ENCODE peak calls at places on chromosomes 3 and 15, in eight cellular contexts. H, K, O, Q, B, R, E and X are unnamed samples. For H3K4me1, the result is how much of the 10 kb centered on the place peaks cover.

GRCh38 chr15:75942464-75942863 is 38.8 kb downstream of the FBXO22 start:
- DNase-seq in H (no peak), K (no peak), O (no peak), Q (no peak), B (no peak), R (no peak), E (no peak), X (no peak)

GRCh38 chr3:66797916-66798560 is 200.1 kb upstream of the KBTBD8 start:
- DNase-seq in H (no peak), K (peak), O (peak), Q (no peak), B (peak), R (peak), E (no peak), X (no peak)

GRCh38 chr3:15333099-15333956 is 942 bp upstream of the SH3BP5 start:
- DNase-seq in H (no peak), K (no peak), O (no peak), Q (no peak), B (no peak), R (no peak), E (no peak), X (no peak)

GRCh38 chr3:4805662-4806061 is 173.6 kb upstream of the BHLHE40 start:
- DNase-seq in H (peak), K (no peak), O (no peak), Q (no peak), B (no peak), R (no peak), E (no peak), X (no peak)

GRCh38 chr3:145727416-145727930 is 433.5 kb downstream of the PLOD2 start:
- DNase-seq in H (no peak), K (no peak), O (no peak), Q (no peak), B (no peak), R (no peak), E (no peak), X (no peak)

GRCh38 chr3:142940472-142940871 is 23.0 kb downstream of the PAQR9 start:
- DNase-seq in H (no peak), K (no peak), O (no peak), Q (no peak), B (no peak), R (no peak), E (no peak), X (no peak)

GRCh38 chr3:43872901-43873300 is 182.2 kb downstream of the ABHD5 start:
- DNase-seq in H (no peak), K (no peak), O (peak), Q (no peak), B (peak), R (no peak), E (no peak), X (no peak)

GRCh38 chr3:127799476-127800222 is 22.7 kb downstream of the MGLL start:
- DNase-seq in H (no peak), K (no peak), O (no peak), Q (no peak), B (peak), R (peak), E (no peak), X (no peak)

GRCh38 chr15:47331796-47332480 is 385.4 kb upstream of the SEMA6D start:
- DNase-seq in H (no peak), K (no peak), O (peak), Q (no peak), B (peak), R (no peak), E (no peak), X (no peak)

GRCh38 chr15:76566276-76566675 is 229.7 kb downstream of the ISL2 start:
- DNase-seq in H (no peak), K (no peak), O (peak), Q (no peak), B (peak), R (no peak), E (no peak), X (no peak)

GRCh38 chr3:15206662-15207576 is 873 bp downstream of the CAPN7 start:
- DNase-seq in H (peak), K (peak), O (peak), Q (peak), B (peak), R (peak), E (peak), X (peak)

GRCh38 chr3:153591566-153592221 is 429.7 kb downstream of the RAP2B start:
- DNase-seq in H (no peak), K (no peak), O (peak), Q (no peak), B (no peak), R (no peak), E (no peak), X (no peak)

GRCh38 chr3:71133874-71134273 is 449.7 kb downstream of the FOXP1 start:
- DNase-seq in H (no peak), K (no peak), O (no peak), Q (no peak), B (no peak), R (no peak), E (no peak), X (no peak)
- H3K4me1 ChIP-seq in H (half or more), K (under half), O (under half), Q (half or more), B (under half), R (half or more), E (under half), X (half or more)

GRCh38 chr3:10504161-10505049 is 981 bp downstream of the ATP2B2 start:
- DNase-seq in H (no peak), K (no peak), O (no peak), Q (no peak), B (no peak), R (peak), E (no peak), X (no peak)
- H3K4me3 ChIP-seq in H (no peak), K (no peak), O (peak), Q (no peak), B (no peak), R (no peak), E (no peak), X (no peak)

GRCh38 chr15:31433101-31433500 is 106.5 kb downstream of the KLF13 start:
- DNase-seq in H (no peak), K (no peak), O (no peak), Q (no peak), B (no peak), R (no peak), E (no peak), X (no peak)
- H3K27ac ChIP-seq in H (no peak), K (no peak), O (no peak), Q (no peak), B (no peak), R (no peak), E (no peak), X (no peak)

GRCh38 chr3:16377196-16377595 is 112.2 kb downstream of the OXNAD1 start:
- DNase-seq in H (peak), K (no peak), O (no peak), Q (peak), B (no peak), R (no peak), E (no peak), X (peak)
- H3K4me1 ChIP-seq in H (half or more), K (under half), O (under half), Q (half or more), B (under half), R (under half), E (under half), X (half or more)

GRCh38 chr3:130743354-130743753 is 3.3 kb downstream of the PIK3R4 start:
- DNase-seq in H (no peak), K (no peak), O (no peak), Q (no peak), B (no peak), R (no peak), E (no peak), X (no peak)
- H3K4me3 ChIP-seq in H (peak), K (no peak), O (no peak), Q (peak), B (no peak), R (peak), E (no peak), X (no peak)

GRCh38 chr3:58084166-58084565 is 75.9 kb downstream of the FLNB start:
- DNase-seq in H (peak), K (no peak), O (no peak), Q (no peak), B (peak), R (no peak), E (no peak), X (no peak)

GRCh38 chr3:58085616-58086015 is 77.4 kb downstream of the FLNB start:
- DNase-seq in H (peak), K (no peak), O (no peak), Q (no peak), B (no peak), R (no peak), E (no peak), X (no peak)

GRCh38 chr3:58082047-58082446 is 73.8 kb downstream of the FLNB start:
- DNase-seq in H (peak), K (no peak), O (no peak), Q (no peak), B (peak), R (no peak), E (no peak), X (no peak)

GRCh38 chr3:58088501-58088900 is 80.3 kb downstream of the FLNB start:
- DNase-seq in H (no peak), K (no peak), O (no peak), Q (no peak), B (no peak), R (no peak), E (no peak), X (no peak)

GRCh38 chr3:58084788-58085543 is 76.7 kb downstream of the FLNB start:
- DNase-seq in H (peak), K (no peak), O (no peak), Q (no peak), B (no peak), R (no peak), E (no peak), X (no peak)
- H3K27ac ChIP-seq in H (peak), K (no peak), O (no peak), Q (no peak), B (no peak), R (no peak), E (peak), X (no peak)

DNA sequence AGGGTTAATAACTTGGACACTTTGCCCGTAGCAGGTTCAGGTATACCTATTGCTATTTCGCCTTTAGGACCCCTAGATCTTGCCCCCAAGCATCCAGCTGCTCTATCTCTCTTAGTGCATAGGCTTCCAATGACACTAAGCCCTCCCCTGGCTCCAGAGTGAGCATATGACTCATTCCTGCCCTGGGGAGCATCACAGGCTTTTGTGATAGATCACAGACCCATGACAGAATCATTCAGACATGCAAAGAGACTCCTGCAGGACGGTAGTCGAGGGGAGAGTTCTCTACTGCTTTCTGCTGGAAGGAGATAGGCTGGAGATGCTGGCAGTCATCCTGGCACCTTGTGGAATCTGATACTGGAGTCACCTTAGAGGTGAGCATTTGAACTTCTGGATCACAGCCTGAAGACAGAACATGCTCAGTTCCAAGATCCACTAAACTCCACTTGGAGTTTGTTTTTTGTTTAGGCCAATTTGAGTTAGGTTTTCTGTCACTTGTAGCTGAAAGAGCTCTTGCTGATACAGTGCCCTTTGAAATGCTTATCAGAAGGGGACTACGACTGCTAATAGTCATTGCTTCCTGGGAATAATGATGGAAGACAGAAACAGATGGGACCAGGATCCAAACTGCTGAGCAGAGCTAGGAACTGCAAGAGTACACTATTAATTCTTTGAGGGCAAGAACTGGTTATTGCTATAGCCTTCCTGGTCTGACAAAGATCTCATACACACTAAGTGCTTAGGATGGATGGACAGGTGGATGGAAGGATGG is 11.0 kb downstream of the LYSMD2 start:
- DNase-seq in H (no peak), K (peak), O (peak), Q (no peak), B (peak), R (peak), E (no peak), X (no peak)
- H3K4me1 ChIP-seq in H (under half), K (under half), O (under half), Q (under half), B (under half), R (half or more), E (under half), X (half or more)

GRCh38 chr3:30934208-30934550 is 39.7 kb upstream of the GADL1 start:
- DNase-seq in H (peak), K (no peak), O (peak), Q (peak), B (peak), R (no peak), E (no peak), X (no peak)

GRCh38 chr3:30933478-30934207 is 39.2 kb upstream of the GADL1 start:
- DNase-seq in H (no peak), K (no peak), O (no peak), Q (no peak), B (no peak), R (no peak), E (no peak), X (no peak)
- H3K4me3 ChIP-seq in H (no peak), K (no peak), O (no peak), Q (no peak), B (no peak), R (peak), E (peak), X (no peak)

GRCh38 chr3:31165399-31165860 is 271.0 kb upstream of the GADL1 start:
- DNase-seq in H (no peak), K (no peak), O (no peak), Q (no peak), B (peak), R (no peak), E (no peak), X (no peak)
- H3K27ac ChIP-seq in H (no peak), K (no peak), O (no peak), Q (no peak), B (peak), R (no peak), E (no peak), X (no peak)

GRCh38 chr3:188400494-188401243 is 246.7 kb downstream of the LPP start:
- DNase-seq in H (peak), K (no peak), O (no peak), Q (peak), B (no peak), R (no peak), E (no peak), X (no peak)
- H3K4me1 ChIP-seq in H (under half), K (under half), O (under half), Q (under half), B (under half), R (under half), E (under half), X (under half)